ENCODE peak calls at places on chromosomes 2 and 18, in five cellular contexts. F, A, R, B and V are unnamed samples.

GRCh38 chr2:159362816-159363251 is 76.3 kb upstream of the WDSUB1 start:
- DNase-seq in F (no peak), A (no peak), R (no peak), B (no peak), V (no peak)

GRCh38 chr2:70425682-70426301 is 123.9 kb upstream of the FAM136A start:
- DNase-seq in F (no peak), A (no peak), R (no peak), B (no peak), V (no peak)

GRCh38 chr18:25042641-25043051 is 309.3 kb downstream of the ZNF521 start:
- DNase-seq in F (no peak), A (no peak), R (no peak), B (no peak), V (no peak)

GRCh38 chr2:203583696-203584095 is 48.6 kb upstream of the RAPH1 start:
- DNase-seq in F (no peak), A (no peak), R (no peak), B (no peak), V (no peak)

GRCh38 chr18:49890041-49890440 is 76.7 kb upstream of the ACAA2 start:
- DNase-seq in F (no peak), A (no peak), R (no peak), B (no peak), V (no peak)

GRCh38 chr2:231563378-231563961 is 29.2 kb upstream of the TEX44 start:
- DNase-seq in F (peak; percentile 33), A (peak; percentile 62), R (no peak), B (no peak), V (no peak)

GRCh38 chr2:216034065-216034464 is 20.7 kb upstream of the MREG start:
- DNase-seq in F (peak; percentile 77), A (peak; percentile 57), R (peak; percentile 68), B (no peak), V (no peak)

GRCh38 chr2:168054657-168055056 is 192.7 kb downstream of the STK39 start:
- DNase-seq in F (no peak), A (no peak), R (no peak), B (no peak), V (no peak)

GRCh38 chr2:235005603-235006259 is 53.9 kb downstream of the SH3BP4 start:
- DNase-seq in F (peak; percentile 88), A (peak; percentile 56), R (no peak), B (no peak), V (no peak)

GRCh38 chr2:164780611-164781167 is 60.9 kb downstream of the COBLL1 start:
- DNase-seq in F (no peak), A (no peak), R (no peak), B (no peak), V (no peak)

GRCh38 chr2:45281311-45281710 is 272.1 kb upstream of the SIX2 start:
- DNase-seq in F (no peak), A (no peak), R (no peak), B (no peak), V (no peak)

GRCh38 chr2:100327742-100328141 is 5.4 kb upstream of the LONRF2 start:
- DNase-seq in F (no peak), A (no peak), R (no peak), B (no peak), V (no peak)

DNA sequence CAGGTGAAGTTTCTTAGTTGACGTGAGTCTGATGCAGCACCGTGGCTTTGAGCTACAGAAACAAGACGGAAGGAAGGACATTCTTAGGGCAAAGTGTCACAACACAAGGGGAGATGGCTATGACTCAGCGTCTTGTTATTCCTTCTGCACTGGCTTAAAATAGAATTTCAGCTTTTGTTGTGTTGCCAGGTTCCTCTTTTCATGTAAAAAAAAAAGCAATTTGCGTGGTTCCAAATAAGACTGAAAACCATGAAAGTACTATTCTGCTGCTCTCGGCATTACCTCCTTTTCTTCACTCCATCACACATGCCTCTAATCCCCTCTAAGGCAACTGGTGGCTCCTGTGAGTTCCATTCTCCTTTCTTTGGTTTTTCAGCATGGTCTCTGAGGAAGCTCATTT is 150.1 kb downstream of the ANTXR1 start:
- DNase-seq in F (no peak), A (no peak), R (no peak), B (no peak), V (no peak)
- TF ChIP-seq CTCF in F (no peak), A (no peak), R (no peak), B (no peak), V (no peak)

GRCh38 chr2:200828104-200828503 is 16.4 kb downstream of the BZW1 start:
- DNase-seq in F (no peak), A (no peak), R (no peak), B (no peak), V (no peak)

GRCh38 chr2:200829258-200829655 is 17.5 kb downstream of the BZW1 start:
- DNase-seq in F (no peak), A (no peak), R (no peak), B (no peak), V (no peak)

GRCh38 chr2:200828572-200829257 is 17.0 kb downstream of the BZW1 start:
- DNase-seq in F (no peak), A (no peak), R (no peak), B (no peak), V (no peak)
- TF ChIP-seq POLR2A in F (no peak), A (no peak), R (no peak), B (no peak), V (no peak)

GRCh38 chr2:149487189-149487588 is 100.4 kb downstream of the MMADHC start:
- DNase-seq in F (no peak), A (no peak), R (no peak), B (no peak), V (no peak)

GRCh38 chr2:149489452-149489851 is 98.1 kb downstream of the MMADHC start:
- DNase-seq in F (no peak), A (no peak), R (no peak), B (no peak), V (no peak)

GRCh38 chr2:149486664-149487063 is 100.9 kb downstream of the MMADHC start:
- DNase-seq in F (no peak), A (no peak), R (no peak), B (no peak), V (no peak)

GRCh38 chr2:149490296-149490695 is 97.3 kb downstream of the MMADHC start:
- DNase-seq in F (no peak), A (no peak), R (no peak), B (no peak), V (no peak)

GRCh38 chr2:149488719-149489440 is 98.7 kb downstream of the MMADHC start:
- DNase-seq in F (no peak), A (no peak), R (no peak), B (no peak), V (no peak)
- H3K4me1 ChIP-seq in F (peaks cover 5% of the 10 kb centered on the region), A (no peaks in the 10 kb centered on the region), R (no peaks in the 10 kb centered on the region), B (no peaks in the 10 kb centered on the region), V (no peaks in the 10 kb centered on the region)

GRCh38 chr18:63422862-63423304 is 607 bp upstream of the VPS4B start:
- DNase-seq in F (no peak), A (no peak), R (peak; percentile 56), B (no peak), V (no peak)
- TF ChIP-seq CTCF in F (no peak), A (no peak), R (no peak), B (no peak), V (no peak)

GRCh38 chr2:31203916-31204315 is 13.4 kb downstream of the CAPN14 start:
- DNase-seq in F (no peak), A (no peak), R (no peak), B (no peak), V (no peak)
- TF ChIP-seq POLR2A in F (no peak), A (no peak), R (no peak), B (no peak), V (no peak)

GRCh38 chr2:46349115-46349547 is 51.9 kb downstream of the EPAS1 start:
- DNase-seq in F (no peak), A (no peak), R (no peak), B (no peak), V (no peak)

GRCh38 chr2:46346719-46347118 is 49.5 kb downstream of the EPAS1 start:
- DNase-seq in F (no peak), A (no peak), R (no peak), B (no peak), V (no peak)

GRCh38 chr2:46345775-46346174 is 48.6 kb downstream of the EPAS1 start:
- DNase-seq in F (no peak), A (no peak), R (no peak), B (no peak), V (no peak)

GRCh38 chr2:46350030-46350699 is 53.0 kb downstream of the EPAS1 start:
- DNase-seq in F (no peak), A (no peak), R (no peak), B (no peak), V (no peak)

GRCh38 chr2:46347649-46348280 is 50.6 kb downstream of the EPAS1 start:
- DNase-seq in F (no peak), A (no peak), R (no peak), B (no peak), V (no peak)
- H3K4me1 ChIP-seq in F (peaks cover 5% of the 10 kb centered on the region), A (no peaks in the 10 kb centered on the region), R (no peaks in the 10 kb centered on the region), B (peaks cover 93% of the 10 kb centered on the region), V (peaks cover 44% of the 10 kb centered on the region)